ENCODE peak calls at places on chromosomes 7 and 10, in seven cellular contexts. One of them, this sample, is unnamed.

GRCh38 chr10:125190961-125191360 is 30.6 kb upstream of the CTBP2 start:
- DNase-seq in lower lobe of right lung: no peak
- DNase-seq in SW480: no peak
- DNase-seq in brain microvascular endothelial cell: no peak
- DNase-seq in naive thymus-derived CD8-positive, alpha-beta T cell: no peak
- DNase-seq in stimulated activated CD4-positive, alpha-beta T cell treated with anti-CD3 and anti-CD28 coated beads, Interleukin-2, amount 100 ng/mL, for 48 hours: no peak
- DNase-seq in iris pigment epithelial cell: no peak
- DNase-seq in this sample: no peak

GRCh38 chr10:76626406-76626805 is 1011.2 kb downstream of the KCNMA1 start:
- DNase-seq in stimulated activated CD4-positive, alpha-beta T cell treated with anti-CD3 and anti-CD28 coated beads, Interleukin-2, amount 100 ng/mL, for 48 hours: no peak
- DNase-seq in naive thymus-derived CD8-positive, alpha-beta T cell: no peak
- DNase-seq in lower lobe of right lung: no peak
- DNase-seq in brain microvascular endothelial cell: no peak
- DNase-seq in SW480: no peak
- DNase-seq in iris pigment epithelial cell: no peak
- DNase-seq in this sample: no peak

GRCh38 chr10:127649642-127650041 is 87.3 kb upstream of the FOXI2 start:
- DNase-seq in stimulated activated CD4-positive, alpha-beta T cell treated with anti-CD3 and anti-CD28 coated beads, Interleukin-2, amount 100 ng/mL, for 48 hours: no peak
- DNase-seq in iris pigment epithelial cell: peak
- DNase-seq in lower lobe of right lung: no peak
- DNase-seq in SW480: no peak
- DNase-seq in brain microvascular endothelial cell: no peak
- DNase-seq in naive thymus-derived CD8-positive, alpha-beta T cell: no peak
- DNase-seq in this sample: no peak

GRCh38 chr10:90321132-90321816 is 536.6 kb downstream of the HTR7 start:
- DNase-seq in iris pigment epithelial cell: peak
- DNase-seq in brain microvascular endothelial cell: peak
- DNase-seq in SW480: no peak
- DNase-seq in stimulated activated CD4-positive, alpha-beta T cell treated with anti-CD3 and anti-CD28 coated beads, Interleukin-2, amount 100 ng/mL, for 48 hours: no peak
- DNase-seq in lower lobe of right lung: no peak
- DNase-seq in naive thymus-derived CD8-positive, alpha-beta T cell: no peak
- DNase-seq in this sample: no peak

GRCh38 chr7:152588350-152588749 is 87.6 kb downstream of the XRCC2 start:
- DNase-seq in iris pigment epithelial cell: peak
- DNase-seq in lower lobe of right lung: no peak
- DNase-seq in stimulated activated CD4-positive, alpha-beta T cell treated with anti-CD3 and anti-CD28 coated beads, Interleukin-2, amount 100 ng/mL, for 48 hours: no peak
- DNase-seq in naive thymus-derived CD8-positive, alpha-beta T cell: no peak
- DNase-seq in brain microvascular endothelial cell: peak
- DNase-seq in SW480: peak
- DNase-seq in this sample: peak

GRCh38 chr10:2933041-2933440 is 134.3 kb upstream of the PFKP start:
- DNase-seq in lower lobe of right lung: no peak
- DNase-seq in stimulated activated CD4-positive, alpha-beta T cell treated with anti-CD3 and anti-CD28 coated beads, Interleukin-2, amount 100 ng/mL, for 48 hours: no peak
- DNase-seq in naive thymus-derived CD8-positive, alpha-beta T cell: no peak
- DNase-seq in brain microvascular endothelial cell: no peak
- DNase-seq in iris pigment epithelial cell: no peak
- DNase-seq in SW480: no peak
- DNase-seq in this sample: peak

GRCh38 chr7:91182819-91183405 is 81.3 kb upstream of the FZD1 start:
- DNase-seq in stimulated activated CD4-positive, alpha-beta T cell treated with anti-CD3 and anti-CD28 coated beads, Interleukin-2, amount 100 ng/mL, for 48 hours: no peak
- DNase-seq in SW480: no peak
- DNase-seq in iris pigment epithelial cell: peak
- DNase-seq in naive thymus-derived CD8-positive, alpha-beta T cell: no peak
- DNase-seq in lower lobe of right lung: no peak
- DNase-seq in brain microvascular endothelial cell: peak
- DNase-seq in this sample: peak

GRCh38 chr7:99106869-99107268 is 37.0 kb downstream of the SMURF1 start:
- DNase-seq in lower lobe of right lung: no peak
- DNase-seq in brain microvascular endothelial cell: no peak
- DNase-seq in stimulated activated CD4-positive, alpha-beta T cell treated with anti-CD3 and anti-CD28 coated beads, Interleukin-2, amount 100 ng/mL, for 48 hours: no peak
- DNase-seq in SW480: peak
- DNase-seq in naive thymus-derived CD8-positive, alpha-beta T cell: no peak
- DNase-seq in iris pigment epithelial cell: no peak
- DNase-seq in this sample: no peak

GRCh38 chr7:92448185-92448747 is 984 bp downstream of the GATAD1 start:
- DNase-seq in lower lobe of right lung: peak
- DNase-seq in stimulated activated CD4-positive, alpha-beta T cell treated with anti-CD3 and anti-CD28 coated beads, Interleukin-2, amount 100 ng/mL, for 48 hours: peak
- DNase-seq in brain microvascular endothelial cell: peak
- DNase-seq in iris pigment epithelial cell: peak
- DNase-seq in SW480: peak
- DNase-seq in naive thymus-derived CD8-positive, alpha-beta T cell: peak
- DNase-seq in this sample: peak

GRCh38 chr7:116322541-116322940 is 112.2 kb downstream of the TES start:
- DNase-seq in iris pigment epithelial cell: peak
- DNase-seq in naive thymus-derived CD8-positive, alpha-beta T cell: no peak
- DNase-seq in SW480: no peak
- DNase-seq in brain microvascular endothelial cell: no peak
- DNase-seq in stimulated activated CD4-positive, alpha-beta T cell treated with anti-CD3 and anti-CD28 coated beads, Interleukin-2, amount 100 ng/mL, for 48 hours: no peak
- DNase-seq in lower lobe of right lung: no peak
- DNase-seq in this sample: no peak

GRCh38 chr10:4136121-4136520 is 351.1 kb upstream of the KLF6 start:
- DNase-seq in iris pigment epithelial cell: no peak
- DNase-seq in brain microvascular endothelial cell: no peak
- DNase-seq in lower lobe of right lung: no peak
- DNase-seq in stimulated activated CD4-positive, alpha-beta T cell treated with anti-CD3 and anti-CD28 coated beads, Interleukin-2, amount 100 ng/mL, for 48 hours: no peak
- DNase-seq in naive thymus-derived CD8-positive, alpha-beta T cell: no peak
- DNase-seq in SW480: no peak
- DNase-seq in this sample: no peak

This sample was measured in astrocyte of the spinal cord.